ENCODE peak calls at places on chromosomes 6 and 20, in eight cellular contexts. S is mesenchymal stem cell; F is breast epithelium; X is activated naive CD4-positive, alpha-beta T cell; Y is GM13977; C is T-helper 17 cell; O is activated T-helper 1 cell treated with Interleukin-2 at 50 U/mL for 16 hours; M is T-cell. P is an unnamed sample.

GRCh38 chr6:65896140-65896539 is 189.1 kb upstream of the EYS start:
- DNase-seq in S (no peak), F (no peak), X (no peak), Y (no peak), C (no peak), O (no peak), M (no peak), P (no peak)

GRCh38 chr20:14775778-14776177 is 438.4 kb upstream of the FLRT3 start:
- DNase-seq in S (peak), F (peak), X (no peak), Y (no peak), C (no peak), O (no peak), M (no peak), P (no peak)

GRCh38 chr20:31693987-31694661 is 28.5 kb downstream of the BCL2L1 start:
- DNase-seq in S (no peak), F (no peak), X (no peak), Y (no peak), C (no peak), O (no peak), M (no peak), P (no peak)

GRCh38 chr6:1472643-1473042 is 83.3 kb downstream of the FOXF2 start:
- DNase-seq in S (no peak), F (no peak), X (no peak), Y (no peak), C (no peak), O (no peak), M (no peak), P (no peak)

GRCh38 chr6:42387336-42387735 is 64.4 kb downstream of the TRERF1 start:
- DNase-seq in S (no peak), F (no peak), X (no peak), Y (no peak), C (no peak), O (no peak), M (peak), P (no peak)

GRCh38 chr20:20130399-20130798 is 78.1 kb downstream of the CFAP61 start:
- DNase-seq in S (peak), F (no peak), X (no peak), Y (no peak), C (no peak), O (no peak), M (no peak), P (peak)

GRCh38 chr20:64142546-64142945 is 21.7 kb upstream of the MYT1 start:
- DNase-seq in S (peak), F (no peak), X (no peak), Y (no peak), C (no peak), O (no peak), M (no peak), P (no peak)

GRCh38 chr20:52748235-52748950 is 223.8 kb upstream of the TSHZ2 start:
- DNase-seq in S (no peak), F (no peak), X (no peak), Y (no peak), C (no peak), O (no peak), M (no peak), P (no peak)

GRCh38 chr6:43923376-43924221 is 153.6 kb downstream of the VEGFA start:
- DNase-seq in S (no peak), F (no peak), X (no peak), Y (no peak), C (no peak), O (no peak), M (no peak), P (no peak)

GRCh38 chr6:11163932-11164331 is 52.4 kb upstream of the ERVFRD-1 start:
- DNase-seq in S (no peak), F (no peak), X (no peak), Y (peak), C (no peak), O (no peak), M (no peak), P (no peak)

GRCh38 chr20:5535211-5535756 is 214.9 kb upstream of the SHLD1 start:
- DNase-seq in S (peak), F (no peak), X (no peak), Y (no peak), C (no peak), O (no peak), M (no peak), P (no peak)

GRCh38 chr20:56171087-56172012 is 77.2 kb upstream of the MC3R start:
- DNase-seq in S (no peak), F (no peak), X (no peak), Y (no peak), C (no peak), O (no peak), M (no peak), P (no peak)

GRCh38 chr20:40880063-40880715 is 148.4 kb upstream of the TOP1 start:
- DNase-seq in S (no peak), F (peak), X (no peak), Y (no peak), C (no peak), O (no peak), M (no peak), P (no peak)

GRCh38 chr6:23349521-23350147 is 776.4 kb upstream of the NRSN1 start:
- DNase-seq in S (peak), F (no peak), X (no peak), Y (no peak), C (no peak), O (no peak), M (no peak), P (peak)

GRCh38 chr20:3071610-3072529 is at the start of gene OXT:
- DNase-seq in S (no peak), F (no peak), X (peak), Y (peak), C (peak), O (peak), M (peak), P (no peak)

GRCh38 chr6:2841264-2842138 is at the start of gene SERPINB1:
- DNase-seq in S (peak), F (peak), X (peak), Y (peak), C (peak), O (peak), M (peak), P (no peak)

P was measured in NCI-H1930.